ENCODE peak calls at places on chromosomes 7 and 10, in four cellular contexts. R is GM12878, S is K562, L is HepG2. W is an unnamed sample.

GRCh38 chr7:70679666-70680065 is 452.3 kb upstream of the GALNT17 start:
- DNase-seq in R (peak), S (no peak), L (no peak), W (no peak)

GRCh38 chr10:28331821-28332220 is 29.0 kb upstream of the MPP7 start:
- DNase-seq in R (no peak), S (no peak), L (no peak), W (no peak)

GRCh38 chr10:119761106-119761505 is 35.3 kb downstream of the INPP5F start:
- DNase-seq in R (no peak), S (no peak), L (no peak), W (no peak)

GRCh38 chr10:102831322-102832071 is 5.7 kb downstream of the CYP17A1 start:
- DNase-seq in R (no peak), S (no peak), L (peak), W (no peak)

GRCh38 chr7:133741078-133741477 is 386.1 kb upstream of the LRGUK start:
- DNase-seq in R (no peak), S (no peak), L (no peak), W (no peak)

GRCh38 chr10:47140752-47141348 is 159.1 kb upstream of the GDF10 start:
- DNase-seq in R (no peak), S (no peak), L (no peak), W (no peak)

GRCh38 chr10:106537866-106538265 is 626.6 kb downstream of the SORCS1 start:
- DNase-seq in R (no peak), S (no peak), L (no peak), W (no peak)

GRCh38 chr7:16345979-16346958 is 75.1 kb downstream of the CRPPA start:
- DNase-seq in R (no peak), S (no peak), L (no peak), W (no peak)

GRCh38 chr7:43577485-43577951 is 5.4 kb upstream of the STK17A start:
- DNase-seq in R (no peak), S (peak), L (no peak), W (no peak)

GRCh38 chr10:13400196-13400965 is 52.3 kb upstream of the SEPHS1 start:
- DNase-seq in R (no peak), S (no peak), L (no peak), W (no peak)

GRCh38 chr7:74627699-74628411 is 29.7 kb upstream of the GTF2I start:
- DNase-seq in R (no peak), S (no peak), L (peak), W (peak)

GRCh38 chr10:72084094-72084459 is 4.3 kb downstream of the SPOCK2 start:
- DNase-seq in R (no peak), S (no peak), L (no peak), W (no peak)

GRCh38 chr7:130090745-130091532 is 20.6 kb downstream of the KLHDC10 start:
- DNase-seq in R (no peak), S (no peak), L (no peak), W (no peak)

GRCh38 chr10:88205842-88206446 is 342.5 kb downstream of the PTEN start:
- DNase-seq in R (peak), S (no peak), L (no peak), W (no peak)

GRCh38 chr7:1409555-1409954 is 49.7 kb downstream of the MICALL2 start:
- DNase-seq in R (no peak), S (no peak), L (no peak), W (no peak)

GRCh38 chr10:11655839-11656238 is 44.4 kb upstream of the USP6NL start:
- DNase-seq in R (no peak), S (no peak), L (no peak), W (no peak)

GRCh38 chr10:30970760-30971460 is 60.8 kb downstream of the ZNF438 start:
- DNase-seq in R (no peak), S (no peak), L (no peak), W (no peak)

GRCh38 chr10:61164458-61165160 is 220.6 kb upstream of the RHOBTB1 start:
- DNase-seq in R (no peak), S (no peak), L (peak), W (no peak)

GRCh38 chr7:108322899-108323298 is 133.3 kb downstream of the NRCAM start:
- DNase-seq in R (no peak), S (no peak), L (no peak), W (no peak)

GRCh38 chr7:465710-466400 is 53.8 kb downstream of the PDGFA start:
- DNase-seq in R (no peak), S (no peak), L (no peak), W (no peak)

GRCh38 chr10:124603376-124604213 is 140.6 kb downstream of the FAM53B start:
- DNase-seq in R (no peak), S (no peak), L (no peak), W (no peak)

GRCh38 chr7:98211221-98211675 is at the start of gene BHLHA15:
- DNase-seq in R (no peak), S (peak), L (peak), W (no peak)

GRCh38 chr10:62545667-62546066 is 171.5 kb downstream of the ZNF365 start:
- DNase-seq in R (no peak), S (no peak), L (no peak), W (no peak)

GRCh38 chr10:21315321-21316220 is 209.9 kb downstream of the SKIDA1 start:
- DNase-seq in R (no peak), S (no peak), L (peak), W (no peak)

GRCh38 chr7:798921-799470 is 33.3 kb upstream of the SUN1 start:
- DNase-seq in R (no peak), S (no peak), L (no peak), W (no peak)

GRCh38 chr7:116811768-116812167 is 50.6 kb upstream of the CAPZA2 start:
- DNase-seq in R (no peak), S (no peak), L (no peak), W (no peak)

GRCh38 chr7:116810267-116811116 is 51.9 kb upstream of the CAPZA2 start:
- DNase-seq in R (no peak), S (no peak), L (peak), W (peak)

GRCh38 chr7:116812905-116813304 is 49.5 kb upstream of the CAPZA2 start:
- DNase-seq in R (no peak), S (no peak), L (no peak), W (no peak)

GRCh38 chr7:116807011-116807560 is 55.3 kb upstream of the CAPZA2 start:
- DNase-seq in R (no peak), S (no peak), L (no peak), W (no peak)

GRCh38 chr7:116809636-116810266 is 52.6 kb upstream of the CAPZA2 start:
- DNase-seq in R (no peak), S (peak), L (peak), W (peak)
- TF ChIP-seq FOXK2 in R (no peak), S (no peak), L (no peak), W (no peak)

GRCh38 chr7:91164948-91165845 is 99.0 kb upstream of the FZD1 start:
- DNase-seq in R (peak), S (no peak), L (no peak), W (no peak)
- TF ChIP-seq FOXK2 in R (no peak), S (no peak), L (no peak), W (no peak)

DNA sequence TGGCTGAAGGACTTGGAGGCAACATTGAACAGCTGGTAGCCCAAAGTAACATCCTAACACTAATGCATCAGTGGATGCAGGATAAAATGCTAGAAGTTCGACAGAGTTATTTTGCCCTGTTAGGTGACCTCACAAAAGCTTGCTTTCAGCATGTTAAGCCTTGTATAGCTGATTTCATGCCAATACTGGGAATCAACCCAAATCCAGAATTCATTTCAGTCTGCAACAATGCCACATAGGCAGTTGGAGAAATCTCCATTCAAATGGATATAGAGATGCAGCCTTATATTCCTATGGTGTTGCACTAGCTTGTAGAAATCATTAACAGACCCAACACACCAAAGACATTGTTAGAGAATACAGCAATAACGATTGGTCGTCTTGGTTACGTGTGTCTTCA is 62.9 kb downstream of the CCSER2 start:
- DNase-seq in R (no peak), S (no peak), L (no peak), W (no peak)
- TF ChIP-seq FOXK2 in R (no peak), S (no peak), L (no peak), W (no peak)

GRCh38 chr10:111972109-111972508 is 211.5 kb downstream of the GPAM start:
- DNase-seq in R (no peak), S (no peak), L (peak), W (no peak)
- TF ChIP-seq FOXK2 in R (no peak), S (no peak), L (no peak), W (no peak)

W was measured in HEK293T.